ENCODE peak calls at places on chromosomes 7 and 10, in five cellular contexts. Z, B, A, N and R are unnamed samples.
A peak's percentile ranks its signal among the peaks of the same experiment; 100 is the strongest.

GRCh38 chr7:5420841-5421625 is 2.6 kb downstream of the TNRC18 start:
- DNase-seq in Z (peak; percentile 35), B (no peak), A (no peak), N (no peak), R (no peak)

GRCh38 chr7:148115308-148115707 is 475.3 kb upstream of the C7orf33 start:
- DNase-seq in Z (no peak), B (no peak), A (no peak), N (no peak), R (no peak)

GRCh38 chr10:73992899-73993788 is 4.8 kb upstream of the VCL start:
- DNase-seq in Z (no peak), B (no peak), A (peak; percentile 61), N (no peak), R (peak; percentile 70)

GRCh38 chr10:53664620-53665019 is 892.0 kb upstream of the MBL2 start:
- DNase-seq in Z (no peak), B (no peak), A (no peak), N (no peak), R (no peak)

GRCh38 chr10:44955408-44956070 is 4.1 kb upstream of the RASSF4 start:
- DNase-seq in Z (no peak), B (no peak), A (no peak), N (no peak), R (no peak)

GRCh38 chr7:641966-642365 is 84.5 kb upstream of the DNAAF5 start:
- DNase-seq in Z (no peak), B (no peak), A (no peak), N (no peak), R (no peak)

GRCh38 chr7:83614112-83614511 is 34.8 kb downstream of the SEMA3E start:
- DNase-seq in Z (no peak), B (no peak), A (no peak), N (no peak), R (no peak)

GRCh38 chr10:77409697-77410471 is 227.7 kb downstream of the KCNMA1 start:
- DNase-seq in Z (no peak), B (no peak), A (no peak), N (no peak), R (no peak)

GRCh38 chr10:75208177-75208576 is 2.4 kb upstream of the VDAC2 start:
- DNase-seq in Z (no peak), B (no peak), A (peak; percentile 90), N (no peak), R (no peak)

GRCh38 chr10:124259139-124259825 is 159.4 kb downstream of the OAT start:
- DNase-seq in Z (no peak), B (peak; percentile 47), A (no peak), N (no peak), R (no peak)

GRCh38 chr7:24975647-24976260 is 4.2 kb downstream of the OSBPL3 start:
- DNase-seq in Z (no peak), B (no peak), A (peak; percentile 71), N (no peak), R (no peak)

GRCh38 chr7:150945171-150945852 is 32.8 kb downstream of the KCNH2 start:
- DNase-seq in Z (no peak), B (no peak), A (no peak), N (no peak), R (no peak)
- TF ChIP-seq MAFK in Z (no peak), B (no peak), A (no peak), N (no peak), R (no peak)

DNA sequence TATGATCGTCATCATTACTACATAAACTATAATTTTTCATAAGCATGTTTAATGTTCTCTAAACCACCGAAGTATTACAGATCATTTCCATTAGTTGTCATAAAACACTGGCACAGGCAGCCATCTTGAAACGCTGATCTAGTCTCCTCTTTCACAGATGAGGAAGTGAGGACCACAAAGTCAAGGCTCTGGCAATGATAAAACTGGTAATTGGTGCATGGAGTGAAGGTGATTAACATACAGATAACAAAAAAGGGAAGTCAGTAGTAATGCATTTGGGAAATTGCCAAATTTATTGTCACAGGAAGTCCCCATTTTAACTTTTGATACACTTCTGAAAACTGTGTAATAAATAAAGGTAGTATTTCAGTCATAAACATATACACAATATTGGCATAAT is 49.3 kb downstream of the FBXL13 start:
- DNase-seq in Z (no peak), B (no peak), A (no peak), N (no peak), R (peak; percentile 68)
- TF ChIP-seq MAFK in Z (no peak), B (no peak), A (no peak), N (no peak), R (no peak)

GRCh38 chr7:100538348-100538653 is 702 bp upstream of the AGFG2 start:
- DNase-seq in Z (no peak), B (no peak), A (no peak), N (no peak), R (no peak)
- TF ChIP-seq MAFK in Z (no peak), B (no peak), A (no peak), N (no peak), R (no peak)

DNA sequence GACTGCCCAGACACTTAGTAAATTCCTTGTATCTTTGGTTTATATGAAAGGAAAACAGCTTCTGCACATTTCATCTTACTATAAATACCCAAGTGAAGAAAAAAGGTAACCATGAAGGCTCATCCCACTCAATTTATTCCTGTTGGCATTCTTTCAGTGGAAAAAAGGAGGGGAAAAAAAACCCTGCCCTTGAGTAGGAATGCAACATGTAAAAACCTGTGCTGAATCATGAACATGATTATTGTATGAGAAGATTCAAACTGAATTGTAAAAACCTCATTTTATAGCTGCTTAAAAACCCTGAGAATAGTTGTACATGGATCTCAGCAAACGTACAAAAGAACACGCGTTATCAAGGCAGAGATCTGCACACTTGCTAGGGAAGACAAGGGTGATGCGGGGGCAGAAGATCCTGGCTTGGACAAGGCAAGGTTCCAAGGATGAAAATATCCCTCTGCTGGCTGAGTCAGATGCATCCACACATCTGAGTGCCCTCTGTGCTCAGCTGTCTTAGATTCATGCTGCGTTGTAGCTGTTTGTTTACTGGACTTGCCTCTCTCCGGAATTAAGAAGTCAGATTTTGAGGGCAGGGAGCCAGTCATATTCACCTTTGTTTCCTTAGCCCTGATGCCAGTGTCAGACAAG is 658.2 kb downstream of the PARD3 start:
- DNase-seq in Z (peak; percentile 11), B (no peak), A (peak; percentile 67), N (no peak), R (no peak)
- TF ChIP-seq MAFK in Z (no peak), B (no peak), A (no peak), N (no peak), R (no peak)

DNA sequence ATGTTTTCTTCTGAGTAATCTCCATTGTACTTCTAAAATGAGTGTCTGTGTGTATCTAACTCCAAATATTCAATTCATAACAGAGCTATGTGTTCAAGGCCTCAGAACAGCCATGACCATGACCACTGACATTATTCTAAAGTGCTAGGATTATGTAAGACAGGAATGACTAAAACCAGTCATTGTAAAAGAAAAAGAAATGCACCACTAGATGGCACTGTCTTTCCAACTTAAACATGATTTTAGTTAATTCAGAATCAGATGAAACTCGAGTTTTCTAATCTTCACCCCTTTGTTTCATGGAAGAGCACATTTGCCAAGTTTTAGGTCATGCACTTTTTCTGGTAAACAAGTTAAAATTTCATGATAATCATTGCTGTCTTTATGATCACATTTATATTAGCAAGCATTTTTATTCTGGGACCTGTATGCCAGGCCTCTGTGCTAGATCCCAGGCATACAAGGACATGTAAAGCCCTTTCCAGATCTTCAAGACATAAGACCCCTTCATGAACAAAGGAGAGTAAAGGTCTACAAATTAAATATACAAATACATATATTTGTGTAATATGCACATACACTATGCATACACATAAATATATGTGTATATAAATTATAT is 26.1 kb upstream of the RSU1 start:
- DNase-seq in Z (peak; percentile 28), B (peak; percentile 64), A (peak; percentile 82), N (no peak), R (peak; percentile 10)
- TF ChIP-seq MAFK in Z (no peak), B (no peak), A (no peak), N (no peak), R (no peak)

GRCh38 chr10:17113889-17114288 is 15.7 kb downstream of the CUBN start:
- DNase-seq in Z (no peak), B (no peak), A (peak; percentile 75), N (no peak), R (no peak)
- TF ChIP-seq MAFK in Z (no peak), B (no peak), A (no peak), N (no peak), R (no peak)

GRCh38 chr10:129891806-129892205 is 72.3 kb downstream of the EBF3 start:
- DNase-seq in Z (no peak), B (no peak), A (no peak), N (no peak), R (no peak)

GRCh38 chr10:129892571-129893045 is 71.5 kb downstream of the EBF3 start:
- DNase-seq in Z (no peak), B (no peak), A (no peak), N (no peak), R (no peak)

GRCh38 chr10:129890170-129890569 is 73.9 kb downstream of the EBF3 start:
- DNase-seq in Z (no peak), B (no peak), A (no peak), N (no peak), R (no peak)

GRCh38 chr10:129887986-129888783 is 75.9 kb downstream of the EBF3 start:
- DNase-seq in Z (no peak), B (no peak), A (no peak), N (no peak), R (no peak)

GRCh38 chr10:129888784-129889616 is 75.1 kb downstream of the EBF3 start:
- DNase-seq in Z (peak; percentile 64), B (no peak), A (peak; percentile 15), N (peak; percentile 65), R (peak; percentile 49)
- TF ChIP-seq MAFK in Z (no peak), B (no peak), A (no peak), N (no peak), R (no peak)

GRCh38 chr7:33425385-33425784 is 296.0 kb downstream of the BBS9 start:
- DNase-seq in Z (no peak), B (no peak), A (no peak), N (no peak), R (no peak)
- TF ChIP-seq MAFK in Z (no peak), B (no peak), A (no peak), N (no peak), R (no peak)

GRCh38 chr10:47295411-47295810 is 4.6 kb upstream of the GDF10 start:
- DNase-seq in Z (no peak), B (no peak), A (no peak), N (no peak), R (no peak)
- TF ChIP-seq MAFK in Z (no peak), B (no peak), A (no peak), N (no peak), R (no peak)

GRCh38 chr7:155951554-155952158 is 139.4 kb upstream of the SHH start:
- DNase-seq in Z (peak; percentile 99), B (peak; percentile 97), A (peak; percentile 86), N (no peak), R (no peak)
- TF ChIP-seq MAFK in Z (peak; percentile 18), B (peak; percentile 2), A (no peak), N (no peak), R (no peak)